ENCODE peak calls at places on chromosome 1, in ten cellular contexts. P, C, U, L, Z, K, X, S, D and O are unnamed samples.

GRCh38 chr1:16441312-16441641 is 753 bp downstream of the NECAP2 start:
- DNase-seq in P (peak; percentile 22), C (no peak), K (no peak), U (no peak), X (no peak), D (no peak), S (no peak), L (no peak), Z (no peak), O (peak; percentile 45)

GRCh38 chr1:9892563-9893528 is 17.2 kb downstream of the CTNNBIP1 start:
- DNase-seq in L (peak; percentile 96), X (no peak), C (peak; percentile 53), P (peak; percentile 84), D (no peak), S (peak; percentile 72), Z (no peak), K (peak; percentile 72), U (no peak), O (peak; percentile 78)

GRCh38 chr1:207702317-207702716 is 49.5 kb upstream of the CD46 start:
- DNase-seq in D (no peak), X (no peak), S (no peak), L (no peak), Z (no peak), C (no peak), P (no peak), U (no peak), K (no peak), O (peak; percentile 10)

GRCh38 chr1:60228253-60228594 is 154.7 kb upstream of the C1orf87 start:
- DNase-seq in U (no peak), Z (no peak), X (no peak), L (no peak), K (no peak), C (peak; percentile 56), D (no peak), S (no peak), P (no peak), O (peak; percentile 2)

GRCh38 chr1:36239941-36240637 is 15.8 kb downstream of the THRAP3 start:
- DNase-seq in U (no peak), D (no peak), C (no peak), K (no peak), P (peak; percentile 28), Z (no peak), L (no peak), X (no peak), S (no peak), O (peak; percentile 46)

GRCh38 chr1:112296908-112297307 is 99.1 kb upstream of the CTTNBP2NL start:
- DNase-seq in C (no peak), U (no peak), S (peak; percentile 2), X (peak; percentile 24), L (no peak), Z (no peak), K (no peak), D (no peak), P (no peak), O (peak; percentile 66)

GRCh38 chr1:99397029-99397428 is 132.7 kb downstream of the PLPPR4 start:
- DNase-seq in X (no peak), L (no peak), U (no peak), D (no peak), Z (no peak), P (no peak), S (peak; percentile 33), C (no peak), K (no peak), O (peak; percentile 3)

GRCh38 chr1:34060331-34060730 is 104.7 kb downstream of the CSMD2 start:
- DNase-seq in D (no peak), Z (no peak), C (no peak), K (no peak), U (no peak), P (no peak), X (no peak), L (no peak), S (no peak), O (no peak)

GRCh38 chr1:200179126-200179780 is 151.7 kb downstream of the NR5A2 start:
- DNase-seq in S (peak; percentile 36), X (no peak), L (no peak), Z (no peak), K (no peak), P (peak; percentile 41), U (no peak), D (no peak), C (peak; percentile 9), O (peak; percentile 36)

GRCh38 chr1:23210351-23210785 is 6.9 kb downstream of the HTR1D start:
- DNase-seq in D (no peak), S (no peak), P (no peak), K (peak; percentile 53), U (no peak), Z (no peak), C (no peak), L (peak; percentile 62), X (no peak), O (no peak)

GRCh38 chr1:155910621-155911121 is 478 bp downstream of the RIT1 start:
- DNase-seq in K (no peak), D (peak; percentile 53), P (peak; percentile 59), X (peak; percentile 49), S (peak; percentile 24), L (peak; percentile 34), U (no peak), C (no peak), Z (no peak), O (peak; percentile 55)

GRCh38 chr1:12434686-12435085 is 183.3 kb downstream of the DHRS3 start:
- DNase-seq in C (no peak), X (no peak), D (no peak), S (no peak), L (no peak), P (no peak), U (no peak), Z (no peak), K (no peak), O (no peak)

GRCh38 chr1:172838681-172839313 is 179.9 kb downstream of the FASLG start:
- DNase-seq in Z (no peak), C (no peak), D (no peak), K (no peak), U (no peak), P (no peak), S (no peak), X (no peak), L (no peak), O (no peak)

GRCh38 chr1:22751124-22751531 is 40.5 kb downstream of the EPHB2 start:
- DNase-seq in K (no peak), X (no peak), D (no peak), S (no peak), C (no peak), Z (no peak), L (peak; percentile 39), P (no peak), U (peak; percentile 38), O (no peak)

GRCh38 chr1:37472994-37473393 is 1.4 kb upstream of the ZC3H12A start:
- DNase-seq in S (no peak), Z (no peak), L (no peak), P (no peak), U (no peak), K (no peak), D (no peak), C (no peak), X (no peak), O (no peak)

GRCh38 chr1:37473431-37474050 is 839 bp upstream of the ZC3H12A start:
- DNase-seq in Z (no peak), C (no peak), U (no peak), X (no peak), L (no peak), D (peak; percentile 62), K (no peak), S (no peak), P (peak; percentile 39), O (peak; percentile 61)

GRCh38 chr1:37474051-37474696 is at the start of gene ZC3H12A:
- DNase-seq in S (peak; percentile 71), C (no peak), X (peak; percentile 96), D (peak; percentile 98), P (peak; percentile 87), Z (peak; percentile 96), U (peak; percentile 96), K (no peak), L (peak; percentile 92), O (peak; percentile 92)

GRCh38 chr1:37472281-37472680 is 2.1 kb upstream of the ZC3H12A start:
- DNase-seq in P (no peak), S (no peak), U (no peak), D (no peak), Z (no peak), K (no peak), X (no peak), C (no peak), L (no peak), O (no peak)

GRCh38 chr1:37471345-37472231 is 2.8 kb upstream of the ZC3H12A start:
- DNase-seq in S (peak; percentile 91), K (peak; percentile 84), U (peak; percentile 83), C (no peak), Z (no peak), L (peak; percentile 86), X (no peak), P (peak; percentile 93), D (peak; percentile 80), O (peak; percentile 94)
- H3K4me3 ChIP-seq in S (peak overlapping the region; percentile 26), K (peak overlapping the region; percentile 3), U (no peak overlapping the region), C (peak overlapping the region; percentile 23), Z (peak overlapping the region; percentile 95), L (peak overlapping the region; percentile 32), X (no peak overlapping the region), P (peak overlapping the region; percentile 1), D (peak overlapping the region; percentile 51), O (peak overlapping the region; percentile 41)

GRCh38 chr1:150363426-150364230 is at the start of gene RPRD2:
- DNase-seq in L (peak; percentile 99), C (peak; percentile 99), K (peak; percentile 97), S (peak; percentile 99), P (peak; percentile 100), X (peak; percentile 100), Z (peak; percentile 98), U (peak; percentile 99), D (peak; percentile 94), O (peak; percentile 100)
- TF ChIP-seq CTCF in L (no peak), C (no peak), K (no peak), S (no peak), P (no peak), X (no peak), Z (no peak), U (no peak), D (no peak), O (no peak)

DNA sequence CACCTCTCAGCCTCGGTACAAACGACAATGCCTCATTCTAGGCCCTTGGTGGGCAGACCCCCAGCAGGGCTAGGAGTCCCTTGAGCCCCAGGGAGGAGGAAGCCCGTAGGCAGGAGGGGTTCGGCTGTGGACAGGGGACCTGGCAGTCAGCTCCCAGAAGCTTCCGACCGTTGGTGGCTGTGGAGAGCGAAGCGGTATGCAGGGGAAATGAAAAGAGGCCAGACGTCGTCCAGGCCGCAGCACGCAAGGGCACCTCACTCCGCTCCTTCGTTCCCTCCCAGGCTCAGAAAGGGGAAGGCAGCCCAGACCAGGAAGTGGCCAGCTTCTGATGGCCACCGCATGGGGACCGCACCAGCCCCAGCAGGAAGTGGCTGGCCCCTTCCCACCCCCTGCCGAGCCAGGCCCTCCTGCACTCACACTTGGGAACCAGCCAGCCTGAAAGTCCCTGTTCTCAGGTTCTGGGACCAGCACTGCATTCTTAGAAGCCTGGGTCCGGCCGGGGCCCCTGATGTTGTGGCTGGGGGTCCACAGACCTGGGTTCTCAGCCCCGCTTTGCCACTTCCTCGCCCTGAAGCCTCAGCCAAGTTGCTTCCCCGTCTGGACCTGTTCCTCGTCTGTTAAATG is 103.9 kb upstream of the RUNX3 start:
- DNase-seq in U (peak; percentile 18), X (peak; percentile 92), C (no peak), S (no peak), L (no peak), P (no peak), K (no peak), D (no peak), Z (peak; percentile 61), O (no peak)
- H3K4me3 ChIP-seq in U (no peak overlapping the region), X (peak overlapping the region; percentile 78), C (no peak overlapping the region), S (no peak overlapping the region), L (no peak overlapping the region), P (no peak overlapping the region), K (no peak overlapping the region), D (no peak overlapping the region), Z (no peak overlapping the region), O (no peak overlapping the region)

GRCh38 chr1:11070876-11071275 is 11.1 kb upstream of the SRM start:
- DNase-seq in S (no peak), K (no peak), U (no peak), D (no peak), X (no peak), L (no peak), C (no peak), Z (no peak), P (no peak), O (no peak)
- TF ChIP-seq CTCF in S (no peak), K (no peak), U (no peak), D (no peak), X (no peak), L (no peak), C (no peak), Z (no peak), P (no peak), O (no peak)